ENCODE peak calls at places on chromosomes 13 and 19, in five cellular contexts. K, G, W, L and T are unnamed samples.

GRCh38 chr13:73338389-73338788 is 279.6 kb downstream of the KLF5 start:
- DNase-seq in K (no peak), G (no peak), L (no peak), W (no peak), T (no peak)

GRCh38 chr13:98324105-98324504 is 147.0 kb upstream of the RNF113B start:
- DNase-seq in G (no peak), L (no peak), K (no peak), W (no peak), T (no peak)

GRCh38 chr19:49808762-49809154 is 4.3 kb downstream of the FUZ start:
- DNase-seq in L (peak; percentile 96), K (peak; percentile 78), G (peak; percentile 98), W (peak; percentile 95), T (peak; percentile 97)

GRCh38 chr13:80586356-80586755 is 245.4 kb upstream of the SPRY2 start:
- DNase-seq in K (no peak), W (no peak), G (no peak), L (no peak), T (no peak)

GRCh38 chr19:38514812-38515633 is 81.5 kb downstream of the RYR1 start:
- DNase-seq in L (peak; percentile 92), G (peak; percentile 89), W (peak; percentile 89), K (peak; percentile 66), T (peak; percentile 84)

GRCh38 chr19:45601524-45602522 is at the start of gene GPR4:
- DNase-seq in L (peak; percentile 82), K (no peak), G (peak; percentile 71), W (no peak), T (no peak)

GRCh38 chr13:33193428-33193974 is 92.1 kb downstream of the STARD13 start:
- DNase-seq in W (no peak), G (no peak), L (no peak), K (no peak), T (no peak)

GRCh38 chr13:71842003-71842402 is 25.0 kb downstream of the DACH1 start:
- DNase-seq in G (no peak), K (no peak), L (no peak), W (no peak), T (no peak)

GRCh38 chr13:26067601-26068000 is 15.8 kb upstream of the SHISA2 start:
- DNase-seq in K (no peak), L (no peak), W (no peak), G (no peak), T (no peak)

GRCh38 chr19:41575998-41576397 is at the start of gene CEACAM21:
- DNase-seq in G (peak; percentile 83), L (peak; percentile 88), W (no peak), K (peak; percentile 45), T (peak; percentile 86)

GRCh38 chr19:53308339-53308811 is 25.2 kb upstream of the ZNF845 start:
- DNase-seq in K (no peak), W (peak; percentile 36), L (peak; percentile 78), G (no peak), T (no peak)

GRCh38 chr19:58385313-58386165 is 1.5 kb upstream of the RPS5 start:
- DNase-seq in K (peak; percentile 29), W (no peak), G (peak; percentile 48), L (peak; percentile 58), T (peak; percentile 53)

GRCh38 chr13:43936630-43937029 is 56.9 kb downstream of the LACC1 start:
- DNase-seq in W (no peak), L (no peak), K (no peak), G (no peak), T (no peak)

GRCh38 chr19:52665529-52665928 is 27.4 kb upstream of the ZNF83 start:
- DNase-seq in W (no peak), K (no peak), G (no peak), L (no peak), T (no peak)

GRCh38 chr13:103184413-103184812 is 118.2 kb upstream of the SLC10A2 start:
- DNase-seq in G (no peak), K (no peak), W (no peak), L (no peak), T (no peak)

GRCh38 chr13:33150146-33150545 is 133.9 kb downstream of the KL start:
- DNase-seq in G (no peak), W (no peak), L (no peak), K (no peak), T (no peak)

GRCh38 chr13:113559061-113559460 is 25.5 kb upstream of the TFDP1 start:
- DNase-seq in G (no peak), L (peak; percentile 41), K (no peak), W (no peak), T (no peak)

GRCh38 chr13:34750078-34750703 is 191.9 kb upstream of the NBEA start:
- DNase-seq in G (peak; percentile 73), W (no peak), L (no peak), K (no peak), T (no peak)

GRCh38 chr13:97030705-97031452 is 36.6 kb upstream of the OXGR1 start:
- DNase-seq in L (no peak), G (no peak), W (peak; percentile 29), K (no peak), T (no peak)

GRCh38 chr19:42514449-42514848 is 13.8 kb downstream of the CEACAM1 start:
- DNase-seq in G (no peak), K (no peak), L (no peak), W (no peak), T (no peak)

GRCh38 chr13:29901714-29902631 is 51.6 kb upstream of the UBL3 start:
- DNase-seq in G (peak; percentile 41), W (peak; percentile 66), K (peak; percentile 17), L (no peak), T (no peak)

GRCh38 chr13:62375653-62376052 is 960.0 kb upstream of the PCDH20 start:
- DNase-seq in G (no peak), K (no peak), W (no peak), L (no peak), T (no peak)

GRCh38 chr19:49056101-49056901 is 1.2 kb downstream of the CGB7 start:
- DNase-seq in G (peak; percentile 84), K (peak; percentile 38), W (peak; percentile 93), L (peak; percentile 92), T (peak; percentile 74)

GRCh38 chr13:24038846-24039330 is 121.6 kb upstream of the SPATA13 start:
- DNase-seq in W (no peak), L (no peak), K (no peak), G (no peak), T (no peak)

GRCh38 chr19:32181356-32181920 is 164.0 kb upstream of the ZNF507 start:
- DNase-seq in W (no peak), K (no peak), L (no peak), G (no peak), T (no peak)

GRCh38 chr19:51006406-51006805 is 5.0 kb upstream of the KLK8 start:
- DNase-seq in K (no peak), G (no peak), W (no peak), L (no peak), T (no peak)

GRCh38 chr19:46080561-46080960 is 39.8 kb upstream of the IGFL4 start:
- DNase-seq in G (no peak), W (peak; percentile 39), L (no peak), K (no peak), T (no peak)

GRCh38 chr19:28012361-28012760 is 1200.6 kb downstream of the UQCRFS1 start:
- DNase-seq in L (no peak), K (no peak), W (no peak), G (no peak), T (no peak)

GRCh38 chr19:35513231-35513974 is at the start of gene DMKN:
- DNase-seq in W (no peak), L (no peak), G (no peak), K (no peak), T (no peak)

GRCh38 chr19:16206046-16206605 is 8.4 kb downstream of the AP1M1 start:
- DNase-seq in W (no peak), G (no peak), L (no peak), K (no peak), T (no peak)

GRCh38 chr13:51643882-51644281 is 59.6 kb downstream of the WDFY2 start:
- DNase-seq in W (peak; percentile 64), G (no peak), L (no peak), K (no peak), T (no peak)

GRCh38 chr13:24630851-24631341 is 49.3 kb upstream of the ATP12A start:
- DNase-seq in G (no peak), W (no peak), K (no peak), L (no peak), T (no peak)

GRCh38 chr13:100362371-100362770 is 226.2 kb downstream of the GGACT start:
- DNase-seq in K (no peak), L (no peak), G (no peak), W (no peak), T (no peak)

GRCh38 chr13:76848596-76848995 is 37.6 kb downstream of the KCTD12 start:
- DNase-seq in K (no peak), L (no peak), W (no peak), G (peak; percentile 66), T (no peak)

GRCh38 chr19:54173951-54174817 is 1.2 kb upstream of the TMC4 start:
- DNase-seq in G (peak; percentile 32), K (no peak), W (no peak), L (peak; percentile 71), T (peak; percentile 57)

GRCh38 chr13:19818223-19818842 is 35.6 kb upstream of the PSPC1 start:
- DNase-seq in G (peak; percentile 73), L (peak; percentile 93), W (no peak), K (peak; percentile 17), T (peak; percentile 85)